ENCODE peak calls at places on chromosomes 16 and 17, in ten cellular contexts. One of them, this sample, is unnamed.

GRCh38 chr16:79821911-79822310 is 221.4 kb upstream of the MAF start:
- DNase-seq in H7: no peak
- DNase-seq in hypothalamus: no peak
- DNase-seq in progenitor cell of endocrine pancreas: no peak
- DNase-seq in stimulated activated CD4-positive, alpha-beta T cell treated with anti-CD3 and anti-CD28 coated beads, Interleukin-1b, Interleukin-23, amount 100 ng/mL, for 24 hours: no peak
- DNase-seq in brain microvascular endothelial cell: no peak
- DNase-seq in heart right ventricle: no peak
- DNase-seq in RPMI8226: peak; percentile 21
- DNase-seq in epithelial cell of esophagus: peak; percentile 13
- DNase-seq in activated CD4-positive, alpha-beta T cell treated with anti-CD3 and anti-CD28 coated beads for 24 hours: no peak
- DNase-seq in this sample: no peak

GRCh38 chr17:47733047-47733413 is at the start of gene TBX21:
- DNase-seq in hypothalamus: no peak
- DNase-seq in stimulated activated CD4-positive, alpha-beta T cell treated with anti-CD3 and anti-CD28 coated beads, Interleukin-1b, Interleukin-23, amount 100 ng/mL, for 24 hours: peak; percentile 87
- DNase-seq in activated CD4-positive, alpha-beta T cell treated with anti-CD3 and anti-CD28 coated beads for 24 hours: peak; percentile 87
- DNase-seq in RPMI8226: peak; percentile 92
- DNase-seq in epithelial cell of esophagus: peak; percentile 20
- DNase-seq in progenitor cell of endocrine pancreas: peak; percentile 56
- DNase-seq in heart right ventricle: peak; percentile 70
- DNase-seq in H7: peak; percentile 94
- DNase-seq in brain microvascular endothelial cell: no peak
- DNase-seq in this sample: peak; percentile 71

GRCh38 chr16:11697319-11697718 is 29.1 kb downstream of the SNN start:
- DNase-seq in heart right ventricle: no peak
- DNase-seq in stimulated activated CD4-positive, alpha-beta T cell treated with anti-CD3 and anti-CD28 coated beads, Interleukin-1b, Interleukin-23, amount 100 ng/mL, for 24 hours: no peak
- DNase-seq in activated CD4-positive, alpha-beta T cell treated with anti-CD3 and anti-CD28 coated beads for 24 hours: no peak
- DNase-seq in hypothalamus: no peak
- DNase-seq in H7: no peak
- DNase-seq in RPMI8226: no peak
- DNase-seq in brain microvascular endothelial cell: no peak
- DNase-seq in epithelial cell of esophagus: no peak
- DNase-seq in progenitor cell of endocrine pancreas: no peak
- DNase-seq in this sample: no peak

GRCh38 chr16:66255647-66256046 is 110.8 kb upstream of the CDH5 start:
- DNase-seq in progenitor cell of endocrine pancreas: no peak
- DNase-seq in stimulated activated CD4-positive, alpha-beta T cell treated with anti-CD3 and anti-CD28 coated beads, Interleukin-1b, Interleukin-23, amount 100 ng/mL, for 24 hours: no peak
- DNase-seq in H7: no peak
- DNase-seq in hypothalamus: no peak
- DNase-seq in brain microvascular endothelial cell: no peak
- DNase-seq in heart right ventricle: no peak
- DNase-seq in RPMI8226: no peak
- DNase-seq in epithelial cell of esophagus: no peak
- DNase-seq in activated CD4-positive, alpha-beta T cell treated with anti-CD3 and anti-CD28 coated beads for 24 hours: no peak
- DNase-seq in this sample: no peak

GRCh38 chr17:20010099-20010863 is 1.1 kb downstream of the SPECC1 start:
- DNase-seq in stimulated activated CD4-positive, alpha-beta T cell treated with anti-CD3 and anti-CD28 coated beads, Interleukin-1b, Interleukin-23, amount 100 ng/mL, for 24 hours: no peak
- DNase-seq in RPMI8226: peak; percentile 74
- DNase-seq in activated CD4-positive, alpha-beta T cell treated with anti-CD3 and anti-CD28 coated beads for 24 hours: no peak
- DNase-seq in hypothalamus: peak; percentile 23
- DNase-seq in epithelial cell of esophagus: peak; percentile 72
- DNase-seq in heart right ventricle: peak; percentile 20
- DNase-seq in H7: peak; percentile 52
- DNase-seq in brain microvascular endothelial cell: peak; percentile 14
- DNase-seq in progenitor cell of endocrine pancreas: no peak
- DNase-seq in this sample: peak; percentile 85

GRCh38 chr16:51854401-51854951 is 692.5 kb downstream of the TOX3 start:
- DNase-seq in H7: no peak
- DNase-seq in RPMI8226: no peak
- DNase-seq in progenitor cell of endocrine pancreas: no peak
- DNase-seq in epithelial cell of esophagus: no peak
- DNase-seq in heart right ventricle: no peak
- DNase-seq in brain microvascular endothelial cell: peak; percentile 27
- DNase-seq in activated CD4-positive, alpha-beta T cell treated with anti-CD3 and anti-CD28 coated beads for 24 hours: no peak
- DNase-seq in stimulated activated CD4-positive, alpha-beta T cell treated with anti-CD3 and anti-CD28 coated beads, Interleukin-1b, Interleukin-23, amount 100 ng/mL, for 24 hours: no peak
- DNase-seq in hypothalamus: no peak
- DNase-seq in this sample: no peak

GRCh38 chr16:48619547-48619946 is 9.6 kb upstream of the N4BP1 start:
- DNase-seq in brain microvascular endothelial cell: no peak
- DNase-seq in stimulated activated CD4-positive, alpha-beta T cell treated with anti-CD3 and anti-CD28 coated beads, Interleukin-1b, Interleukin-23, amount 100 ng/mL, for 24 hours: no peak
- DNase-seq in RPMI8226: no peak
- DNase-seq in activated CD4-positive, alpha-beta T cell treated with anti-CD3 and anti-CD28 coated beads for 24 hours: no peak
- DNase-seq in hypothalamus: no peak
- DNase-seq in epithelial cell of esophagus: no peak
- DNase-seq in H7: no peak
- DNase-seq in heart right ventricle: no peak
- DNase-seq in progenitor cell of endocrine pancreas: no peak
- DNase-seq in this sample: no peak

GRCh38 chr16:21088646-21089538 is 61.8 kb downstream of the DNAH3 start:
- DNase-seq in activated CD4-positive, alpha-beta T cell treated with anti-CD3 and anti-CD28 coated beads for 24 hours: no peak
- DNase-seq in H7: no peak
- DNase-seq in RPMI8226: no peak
- DNase-seq in stimulated activated CD4-positive, alpha-beta T cell treated with anti-CD3 and anti-CD28 coated beads, Interleukin-1b, Interleukin-23, amount 100 ng/mL, for 24 hours: no peak
- DNase-seq in heart right ventricle: no peak
- DNase-seq in brain microvascular endothelial cell: no peak
- DNase-seq in epithelial cell of esophagus: peak; percentile 49
- DNase-seq in hypothalamus: no peak
- DNase-seq in progenitor cell of endocrine pancreas: no peak
- DNase-seq in this sample: no peak

GRCh38 chr17:3916013-3916696 is at the start of gene P2RX1:
- DNase-seq in progenitor cell of endocrine pancreas: no peak
- DNase-seq in H7: peak; percentile 48
- DNase-seq in stimulated activated CD4-positive, alpha-beta T cell treated with anti-CD3 and anti-CD28 coated beads, Interleukin-1b, Interleukin-23, amount 100 ng/mL, for 24 hours: no peak
- DNase-seq in heart right ventricle: no peak
- DNase-seq in epithelial cell of esophagus: no peak
- DNase-seq in brain microvascular endothelial cell: no peak
- DNase-seq in activated CD4-positive, alpha-beta T cell treated with anti-CD3 and anti-CD28 coated beads for 24 hours: no peak
- DNase-seq in hypothalamus: no peak
- DNase-seq in RPMI8226: peak; percentile 34
- DNase-seq in this sample: no peak

GRCh38 chr17:7001562-7001961 is 5.7 kb downstream of the ALOX12 start:
- DNase-seq in brain microvascular endothelial cell: peak; percentile 42
- DNase-seq in heart right ventricle: no peak
- DNase-seq in epithelial cell of esophagus: peak; percentile 70
- DNase-seq in RPMI8226: peak; percentile 40
- DNase-seq in H7: no peak
- DNase-seq in activated CD4-positive, alpha-beta T cell treated with anti-CD3 and anti-CD28 coated beads for 24 hours: no peak
- DNase-seq in stimulated activated CD4-positive, alpha-beta T cell treated with anti-CD3 and anti-CD28 coated beads, Interleukin-1b, Interleukin-23, amount 100 ng/mL, for 24 hours: no peak
- DNase-seq in progenitor cell of endocrine pancreas: no peak
- DNase-seq in hypothalamus: no peak
- DNase-seq in this sample: no peak

GRCh38 chr16:24748242-24748641 is 18.8 kb downstream of the TNRC6A start:
- DNase-seq in heart right ventricle: no peak
- DNase-seq in activated CD4-positive, alpha-beta T cell treated with anti-CD3 and anti-CD28 coated beads for 24 hours: no peak
- DNase-seq in epithelial cell of esophagus: peak; percentile 90
- DNase-seq in RPMI8226: no peak
- DNase-seq in H7: no peak
- DNase-seq in progenitor cell of endocrine pancreas: no peak
- DNase-seq in brain microvascular endothelial cell: peak; percentile 91
- DNase-seq in stimulated activated CD4-positive, alpha-beta T cell treated with anti-CD3 and anti-CD28 coated beads, Interleukin-1b, Interleukin-23, amount 100 ng/mL, for 24 hours: no peak
- DNase-seq in hypothalamus: no peak
- DNase-seq in this sample: no peak

GRCh38 chr16:27718136-27718766 is 168.3 kb downstream of the KATNIP start:
- DNase-seq in H7: no peak
- DNase-seq in progenitor cell of endocrine pancreas: no peak
- DNase-seq in brain microvascular endothelial cell: no peak
- DNase-seq in RPMI8226: no peak
- DNase-seq in heart right ventricle: no peak
- DNase-seq in hypothalamus: no peak
- DNase-seq in activated CD4-positive, alpha-beta T cell treated with anti-CD3 and anti-CD28 coated beads for 24 hours: no peak
- DNase-seq in stimulated activated CD4-positive, alpha-beta T cell treated with anti-CD3 and anti-CD28 coated beads, Interleukin-1b, Interleukin-23, amount 100 ng/mL, for 24 hours: no peak
- DNase-seq in epithelial cell of esophagus: no peak
- DNase-seq in this sample: no peak

This sample was measured in NCI-H2171 treated with DMSO at 0.1 percent for 48 hours.